ENCODE peak calls at places on chromosomes 16 and 17, in four cellular contexts. O, M, I and B are unnamed samples.

GRCh38 chr17:4127555-4127954 is 15.3 kb downstream of the ZZEF1 start:
- DNase-seq in M (no peak), I (no peak), O (no peak), B (no peak)

GRCh38 chr16:19524866-19525723 is 1.4 kb downstream of the CCP110 start:
- DNase-seq in M (no peak), I (no peak), O (no peak), B (no peak)

GRCh38 chr16:75065149-75065807 is 51.3 kb downstream of the LDHD start:
- DNase-seq in M (no peak), I (peak; percentile 54), O (no peak), B (no peak)

GRCh38 chr17:50297407-50297865 is 23.2 kb downstream of the TMEM92 start:
- DNase-seq in O (peak; percentile 75), M (peak; percentile 80), I (peak; percentile 86), B (peak; percentile 93)

GRCh38 chr17:67544364-67544763 is 167.3 kb downstream of the PITPNC1 start:
- DNase-seq in M (no peak), O (no peak), I (no peak), B (no peak)

GRCh38 chr17:6361733-6362132 is 73.2 kb downstream of the AIPL1 start:
- DNase-seq in O (no peak), M (peak; percentile 24), I (peak; percentile 36), B (no peak)

GRCh38 chr17:50203589-50204345 is 2.3 kb upstream of the COL1A1 start:
- DNase-seq in O (no peak), I (no peak), M (no peak), B (no peak)

GRCh38 chr17:64498308-64499203 is 1.7 kb upstream of the POLG2 start:
- DNase-seq in I (no peak), O (no peak), M (no peak), B (no peak)

GRCh38 chr17:35774499-35774898 is 13.8 kb downstream of the C17orf50 start:
- DNase-seq in M (no peak), I (no peak), O (no peak), B (no peak)

GRCh38 chr16:20167323-20167722 is 93.6 kb upstream of the GPR139 start:
- DNase-seq in I (no peak), O (no peak), M (no peak), B (no peak)

GRCh38 chr16:4935231-4935855 is 1.6 kb downstream of the PPL start:
- DNase-seq in O (no peak), I (no peak), M (no peak), B (no peak)

GRCh38 chr16:11621920-11622651 is 35.4 kb upstream of the LITAF start:
- DNase-seq in M (no peak), O (no peak), I (no peak), B (no peak)

GRCh38 chr17:146983-147761 is 9.8 kb downstream of the SCGB1C2 start:
- DNase-seq in O (no peak), M (no peak), I (no peak), B (no peak)

GRCh38 chr16:522320-523096 is 5.0 kb upstream of the CAPN15 start:
- DNase-seq in I (no peak), O (no peak), M (no peak), B (no peak)

GRCh38 chr17:9676084-9676483 is 30.8 kb downstream of the USP43 start:
- DNase-seq in I (no peak), M (no peak), O (peak; percentile 8), B (no peak)

GRCh38 chr17:62187681-62188080 is 122.6 kb upstream of the MED13 start:
- DNase-seq in M (no peak), O (no peak), I (no peak), B (no peak)

GRCh38 chr17:77217566-77217965 is 76.8 kb downstream of the SEC14L1 start:
- DNase-seq in I (no peak), M (no peak), O (no peak), B (no peak)

GRCh38 chr16:11848842-11849241 is 2.5 kb downstream of the RSL1D1 start:
- DNase-seq in O (no peak), I (no peak), M (no peak), B (no peak)

GRCh38 chr16:48561960-48562393 is 48.0 kb downstream of the N4BP1 start:
- DNase-seq in O (peak; percentile 86), I (no peak), M (no peak), B (no peak)

GRCh38 chr17:44887971-44888955 is 11.0 kb downstream of the EFTUD2 start:
- DNase-seq in O (no peak), I (no peak), M (no peak), B (no peak)

GRCh38 chr16:24088767-24089166 is 167.4 kb upstream of the CACNG3 start:
- DNase-seq in I (no peak), O (no peak), M (no peak), B (no peak)

GRCh38 chr16:68235105-68235881 is 634 bp downstream of the ESRP2 start:
- DNase-seq in M (no peak), O (peak; percentile 57), I (no peak), B (no peak)

GRCh38 chr17:50637829-50638571 is 3.3 kb downstream of the ABCC3 start:
- DNase-seq in I (no peak), O (no peak), M (no peak), B (no peak)

GRCh38 chr17:80414508-80414802 is 512 bp upstream of the ENDOV start:
- DNase-seq in O (peak; percentile 20), M (no peak), I (peak; percentile 38), B (no peak)

GRCh38 chr16:85079785-85080602 is 32.3 kb downstream of the CIBAR2 start:
- DNase-seq in M (no peak), I (no peak), O (no peak), B (no peak)

GRCh38 chr17:27199948-27200347 is 94.0 kb upstream of the WSB1 start:
- DNase-seq in M (no peak), I (peak; percentile 7), O (no peak), B (no peak)

GRCh38 chr16:4392382-4393242 is 21.0 kb downstream of the VASN start:
- DNase-seq in M (no peak), O (no peak), I (no peak), B (peak; percentile 59)

GRCh38 chr16:2857451-2858244 is at the start of gene PRSS22:
- DNase-seq in I (no peak), O (no peak), M (no peak), B (no peak)
- TF ChIP-seq FOSL1 in I (no peak), O (no peak), M (no peak), B (no peak)

DNA sequence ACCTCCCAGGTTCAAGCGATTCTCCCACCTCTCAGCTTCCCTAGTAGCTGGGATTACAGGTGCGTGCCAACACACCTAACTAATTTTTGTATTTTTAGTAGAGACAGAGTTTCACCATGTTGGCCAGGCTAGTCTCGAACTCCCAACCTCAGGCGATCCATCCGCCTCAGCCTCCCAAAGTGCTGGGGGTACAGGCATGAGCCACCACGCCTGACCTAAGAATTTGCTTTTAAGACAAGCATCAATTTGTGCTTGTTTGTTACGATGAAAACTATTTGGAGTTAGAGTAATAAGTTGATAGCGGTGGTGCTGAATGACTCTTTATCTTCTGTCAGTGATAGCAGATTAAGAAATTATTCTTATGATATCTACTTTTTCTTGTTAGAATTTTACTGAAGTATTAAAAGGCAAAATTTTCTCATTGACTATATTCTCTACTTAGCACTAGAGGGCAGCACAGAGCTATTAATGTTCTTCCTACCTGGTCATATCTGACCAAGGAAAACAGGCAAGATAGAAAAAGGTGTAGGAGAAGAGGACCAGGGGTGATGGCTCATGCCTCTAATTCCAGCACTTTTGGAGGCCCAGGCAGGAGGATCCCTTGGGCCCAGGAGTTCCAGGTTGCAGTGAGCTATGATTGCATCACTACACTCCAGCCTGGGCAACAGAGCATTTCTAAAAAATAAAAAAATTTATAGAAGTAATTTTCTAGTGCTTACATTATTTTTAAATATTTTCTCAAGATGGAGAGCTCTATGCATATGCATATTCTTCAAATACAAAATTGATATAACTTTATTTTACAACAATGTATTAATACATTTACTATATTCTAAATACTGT is 24.5 kb downstream of the STXBP4 start:
- DNase-seq in I (peak; percentile 35), O (peak; percentile 65), M (peak; percentile 53), B (no peak)
- TF ChIP-seq CTCF in I (peak; percentile 35), O (peak; percentile 74), M (peak; percentile 85), B (peak; percentile 45)

GRCh38 chr16:89137666-89138512 is 33.7 kb upstream of the CDH15 start:
- DNase-seq in M (no peak), I (no peak), O (no peak), B (no peak)
- TF ChIP-seq FOSL1 in M (no peak), I (no peak), O (no peak), B (no peak)

GRCh38 chr17:11388061-11388460 is 147.0 kb downstream of the SHISA6 start:
- DNase-seq in M (no peak), O (no peak), I (no peak), B (no peak)

GRCh38 chr17:11389583-11389982 is 148.6 kb downstream of the SHISA6 start:
- DNase-seq in M (no peak), I (no peak), O (no peak), B (no peak)

DNA sequence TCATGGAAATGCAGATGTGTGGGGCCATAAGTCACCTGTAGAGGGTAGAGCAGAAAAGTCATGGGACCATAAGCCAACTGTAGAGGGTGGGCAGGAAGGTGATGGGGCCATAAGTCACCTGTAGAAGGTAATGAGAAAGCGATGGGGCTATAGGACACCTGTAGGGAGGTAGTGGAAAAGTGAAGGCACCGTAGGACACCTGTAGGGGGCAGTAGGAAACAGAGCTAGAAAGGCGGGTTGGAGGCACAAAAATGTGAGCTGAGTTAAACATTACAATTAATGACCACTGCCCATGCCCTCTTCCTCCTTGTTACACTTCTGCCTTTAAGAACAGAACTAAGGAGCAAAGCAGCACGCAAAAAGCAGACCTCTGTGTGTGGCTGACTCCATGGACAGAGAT is 150.1 kb downstream of the SHISA6 start:
- DNase-seq in O (peak; percentile 3), M (no peak), I (peak; percentile 5), B (peak; percentile 73)
- TF ChIP-seq CTCF in O (peak; percentile 32), M (no peak), I (no peak), B (peak; percentile 81)

DNA sequence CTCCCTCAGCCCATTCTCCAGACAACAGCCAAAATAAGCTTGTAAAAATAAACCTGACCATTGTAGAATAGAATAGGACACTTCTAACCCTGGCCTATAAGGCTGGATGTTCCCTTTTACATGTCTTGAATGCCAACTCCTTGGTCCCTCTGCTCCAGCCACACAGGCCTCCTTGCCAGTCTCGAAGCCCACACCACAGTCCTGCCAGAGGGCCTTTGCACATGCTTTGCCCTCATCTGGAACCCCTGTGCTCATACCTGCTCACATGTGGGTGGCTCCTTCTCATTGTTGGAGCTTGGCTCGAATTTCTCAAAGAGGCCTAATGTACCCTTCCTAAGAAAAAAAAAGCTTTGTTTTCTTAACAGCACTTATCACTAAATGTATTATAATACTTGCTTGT is 5.4 kb upstream of the SLC12A3 start:
- DNase-seq in I (no peak), O (no peak), M (no peak), B (no peak)
- TF ChIP-seq FOSL1 in I (no peak), O (no peak), M (no peak), B (no peak)

GRCh38 chr17:48002920-48003685 is 32.2 kb downstream of the CDK5RAP3 start:
- DNase-seq in O (no peak), M (no peak), I (no peak), B (peak; percentile 70)

GRCh38 chr17:48002208-48002919 is 31.5 kb downstream of the CDK5RAP3 start:
- DNase-seq in M (no peak), O (peak; percentile 50), I (peak; percentile 43), B (no peak)

GRCh38 chr17:48004973-48005372 is 32.6 kb downstream of the COPZ2 start:
- DNase-seq in O (no peak), M (no peak), I (no peak), B (no peak)

GRCh38 chr17:48001187-48001586 is 30.3 kb downstream of the CDK5RAP3 start:
- DNase-seq in M (no peak), O (no peak), I (no peak), B (no peak)

GRCh38 chr17:48003686-48004120 is 32.8 kb downstream of the CDK5RAP3 start:
- DNase-seq in O (no peak), M (no peak), I (no peak), B (no peak)
- TF ChIP-seq CTCF in O (no peak), M (no peak), I (no peak), B (no peak)

GRCh38 chr16:57623251-57624043 is 5.0 kb upstream of the ADGRG1 start:
- DNase-seq in I (peak; percentile 79), O (peak; percentile 91), M (peak; percentile 55), B (no peak)
- TF ChIP-seq FOSL1 in I (peak; percentile 64), O (no peak), M (no peak), B (no peak)